ENCODE peak calls at places on chromosomes 13 and 19, in seven cellular contexts. Y is colonic mucosa, H is tibial nerve, G is thoracic aorta, B is neural progenitor cell, F is vagina, Q is breast epithelium. P is an unnamed sample. For H3K36me3, the result is how much of the 10 kb centered on the place peaks cover.

GRCh38 chr13:45975337-45975736 is 77.2 kb downstream of the ZC3H13 start:
- DNase-seq in G (no peak), Y (no peak), H (no peak), B (no peak), F (no peak), Q (no peak), P (no peak)

GRCh38 chr13:23707674-23708073 is 137.5 kb downstream of the TNFRSF19 start:
- DNase-seq in B (no peak), H (no peak), Y (no peak), Q (no peak), G (no peak), F (no peak), P (no peak)

GRCh38 chr13:93561553-93561952 is 334.9 kb downstream of the GPC6 start:
- DNase-seq in Y (no peak), Q (no peak), G (no peak), H (no peak), F (no peak), B (peak), P (no peak)

GRCh38 chr13:30645629-30646028 is 27.9 kb downstream of the USPL1 start:
- DNase-seq in Q (no peak), B (no peak), Y (no peak), G (no peak), H (no peak), F (no peak), P (no peak)

GRCh38 chr19:18608805-18609716 is 2.5 kb upstream of the CRLF1 start:
- DNase-seq in G (no peak), Y (no peak), H (no peak), Q (no peak), F (no peak), B (no peak), P (no peak)

GRCh38 chr19:43779820-43780219 is 953 bp downstream of the KCNN4 start:
- DNase-seq in B (no peak), Q (no peak), F (no peak), G (no peak), Y (peak), H (no peak), P (no peak)

GRCh38 chr19:43439183-43440063 is 24.7 kb downstream of the TEX101 start:
- DNase-seq in B (no peak), H (no peak), Q (no peak), G (no peak), F (no peak), Y (no peak), P (no peak)

GRCh38 chr13:92224052-92224821 is 825.8 kb downstream of the GPC5 start:
- DNase-seq in G (no peak), Q (no peak), F (no peak), H (peak), Y (no peak), B (no peak), P (no peak)

GRCh38 chr19:54196514-54196913 is 4.1 kb upstream of the RPS9 start:
- DNase-seq in H (no peak), Q (no peak), B (no peak), G (no peak), F (no peak), Y (no peak), P (no peak)

GRCh38 chr19:39997595-39998216 is 846 bp downstream of the ZNF546 start:
- DNase-seq in Q (no peak), G (no peak), F (no peak), B (no peak), H (no peak), Y (no peak), P (no peak)

GRCh38 chr13:77079902-77080413 is 53.0 kb upstream of the FBXL3 start:
- DNase-seq in H (no peak), F (no peak), G (no peak), Y (no peak), B (no peak), Q (no peak), P (no peak)

GRCh38 chr19:32599736-32600157 is 18.8 kb downstream of the PDCD5 start:
- DNase-seq in B (peak), G (no peak), Y (peak), H (no peak), Q (no peak), F (no peak), P (no peak)

GRCh38 chr19:7603919-7604318 is 8.3 kb downstream of the CAMSAP3 start:
- DNase-seq in G (no peak), Y (no peak), H (no peak), B (no peak), Q (no peak), F (no peak), P (no peak)

GRCh38 chr19:7326105-7326877 is 22.4 kb upstream of the ARHGEF18 start:
- DNase-seq in B (peak), Q (no peak), F (no peak), H (peak), Y (peak), G (no peak), P (no peak)

GRCh38 chr13:44904982-44905381 is 84.3 kb downstream of the NUFIP1 start:
- DNase-seq in Y (peak), B (no peak), F (no peak), H (peak), G (peak), Q (no peak), P (no peak)

GRCh38 chr19:38263696-38264485 is 482 bp upstream of the SPINT2 start:
- DNase-seq in G (peak), Y (peak), B (no peak), F (no peak), H (no peak), Q (peak), P (no peak)

GRCh38 chr19:10554760-10555612 is 10.8 kb downstream of the KRI1 start:
- DNase-seq in Q (peak), G (no peak), B (no peak), H (no peak), F (no peak), Y (no peak), P (no peak)
- H3K36me3 ChIP-seq in Q (under half), G (half or more), B (under half), H (half or more), F (under half), Y (under half), P (half or more)

GRCh38 chr19:1691589-1692290 is 39.3 kb upstream of the TCF3 start:
- DNase-seq in F (no peak), H (no peak), Y (no peak), G (no peak), B (no peak), Q (no peak), P (no peak)

GRCh38 chr19:1685046-1685445 is 32.6 kb upstream of the TCF3 start:
- DNase-seq in Q (no peak), G (no peak), H (no peak), F (no peak), B (no peak), Y (no peak), P (no peak)

DNA sequence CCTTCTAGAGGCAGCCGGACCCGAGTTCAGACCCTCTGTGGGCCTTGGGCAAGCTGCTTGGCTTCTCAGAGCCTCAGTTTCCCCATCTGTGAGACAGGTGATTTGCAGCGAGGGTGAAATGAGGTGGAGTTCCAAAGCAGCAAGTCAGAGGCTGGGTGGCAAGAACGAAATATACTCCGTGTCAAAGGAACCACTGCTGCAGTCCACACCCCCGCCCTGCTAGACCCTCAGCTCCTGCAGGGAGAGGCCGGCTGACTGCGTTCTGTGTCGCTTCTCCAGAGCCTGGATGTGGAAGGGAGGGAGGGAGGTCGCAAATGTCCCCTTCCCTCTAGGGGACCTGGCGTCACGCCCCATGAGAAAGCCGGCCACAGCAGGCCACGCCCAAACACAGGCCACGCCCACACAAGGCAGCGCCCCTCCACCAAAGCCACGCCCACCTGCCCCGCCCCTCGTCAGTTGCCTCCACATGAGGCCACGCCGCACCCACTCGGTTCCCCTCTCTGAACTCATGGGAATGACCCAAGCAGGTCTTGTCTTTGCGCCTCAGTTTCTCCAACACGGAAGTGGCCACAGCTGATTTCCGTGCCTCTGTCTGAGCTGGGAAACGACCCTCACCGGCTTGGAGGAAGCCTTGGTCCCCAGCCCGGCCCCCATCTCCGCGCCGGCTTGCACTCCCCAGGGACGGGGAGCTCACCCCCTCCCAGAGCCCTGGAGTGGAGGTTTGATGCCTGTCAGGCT is 38.3 kb upstream of the TCF3 start:
- DNase-seq in Q (no peak), Y (peak), G (no peak), H (no peak), F (no peak), B (peak), P (no peak)
- H3K27ac ChIP-seq in Q (no peak), Y (no peak), G (no peak), H (no peak), F (no peak), B (no peak), P (no peak)

GRCh38 chr19:5622465-5623396 is at the start of the genes SAFB and SAFB2:
- DNase-seq in F (peak), H (peak), G (peak), Q (peak), Y (peak), B (peak), P (peak)
- H3K36me3 ChIP-seq in F (under half), H (under half), G (under half), Q (under half), Y (under half), B (under half), P (under half)

DNA sequence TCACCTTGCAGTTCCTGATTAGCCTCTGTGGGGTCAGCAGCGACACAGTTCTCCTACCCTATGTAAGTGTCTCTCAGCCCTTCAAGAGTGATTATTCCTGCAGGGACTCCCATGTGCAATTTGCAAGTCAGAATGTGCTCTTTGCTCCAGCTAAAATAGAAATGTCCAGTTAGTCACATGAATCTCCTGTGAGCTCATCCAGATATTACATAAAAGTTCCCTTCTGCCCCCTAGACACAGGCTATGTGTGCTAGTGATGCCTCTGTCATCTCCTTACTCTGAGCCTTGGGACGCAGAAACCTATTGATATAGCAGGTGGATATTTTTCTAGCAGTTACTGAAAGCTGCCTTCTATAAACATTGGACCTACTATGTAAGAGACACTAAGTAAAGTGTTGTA is 105.5 kb downstream of the ZAR1L start:
- DNase-seq in G (no peak), B (no peak), Y (no peak), H (no peak), Q (no peak), F (no peak), P (no peak)
- H3K27ac ChIP-seq in G (no peak), B (no peak), Y (no peak), H (no peak), Q (no peak), F (no peak), P (no peak)

DNA sequence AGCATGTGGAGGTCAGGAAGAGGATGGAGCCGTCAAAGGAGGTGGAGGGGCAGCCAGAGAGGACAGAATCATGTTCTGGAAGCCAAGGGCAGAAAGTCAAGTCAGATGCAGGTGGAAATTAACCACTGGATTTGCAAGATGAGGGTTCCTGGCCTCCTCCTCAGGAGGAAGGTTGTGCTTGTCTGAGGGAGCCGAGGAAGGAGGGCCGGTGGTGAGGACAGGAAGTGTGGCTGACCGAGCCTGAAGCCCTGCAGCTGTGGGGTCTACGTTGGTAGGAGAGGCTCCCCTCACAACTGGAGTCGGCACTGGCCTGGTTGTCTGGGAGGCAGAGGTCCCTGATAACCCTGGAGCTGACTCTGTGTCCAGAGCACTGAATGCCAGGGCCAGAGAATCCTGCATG is 15.4 kb upstream of the DHDH start:
- DNase-seq in G (no peak), B (no peak), F (no peak), Q (no peak), Y (no peak), H (no peak), P (no peak)
- H3K36me3 ChIP-seq in G (half or more), B (under half), F (under half), Q (under half), Y (under half), H (half or more), P (half or more)

P was measured in esophagus squamous epithelium.